ENCODE peak calls at places on chromosomes 4 and X, in four cellular contexts. O, K, T and X are unnamed samples.

GRCh38 chrX:997631-998137 is 214.8 kb downstream of the CRLF2 start:
- DNase-seq in T (no peak), K (no peak), O (peak), X (peak)

GRCh38 chrX:44036336-44036735 is 63.1 kb upstream of the NDP start:
- DNase-seq in O (no peak), K (no peak), T (peak), X (no peak)

GRCh38 chr4:105895324-105895608 is at the start of gene NPNT:
- DNase-seq in T (no peak), O (peak), K (no peak), X (peak)

GRCh38 chrX:142089193-142089592 is 115.9 kb downstream of the MAGEC2 start:
- DNase-seq in O (no peak), K (no peak), T (no peak), X (no peak)

GRCh38 chr4:33386761-33387160 is 2666.6 kb downstream of the PCDH7 start:
- DNase-seq in O (no peak), T (no peak), K (no peak), X (no peak)

GRCh38 chr4:102678107-102678506 is 82.7 kb downstream of the MANBA start:
- DNase-seq in K (no peak), O (no peak), T (no peak), X (no peak)

GRCh38 chr4:113232194-113232593 is 182.7 kb downstream of the ANK2 start:
- DNase-seq in K (peak), O (no peak), T (no peak), X (no peak)

GRCh38 chr4:178273168-178273567 is 830.9 kb upstream of the AGA start:
- DNase-seq in K (no peak), O (no peak), T (no peak), X (no peak)

GRCh38 chr4:88614058-88614457 is 21.8 kb downstream of the HERC3 start:
- DNase-seq in O (no peak), T (no peak), K (no peak), X (no peak)

DNA sequence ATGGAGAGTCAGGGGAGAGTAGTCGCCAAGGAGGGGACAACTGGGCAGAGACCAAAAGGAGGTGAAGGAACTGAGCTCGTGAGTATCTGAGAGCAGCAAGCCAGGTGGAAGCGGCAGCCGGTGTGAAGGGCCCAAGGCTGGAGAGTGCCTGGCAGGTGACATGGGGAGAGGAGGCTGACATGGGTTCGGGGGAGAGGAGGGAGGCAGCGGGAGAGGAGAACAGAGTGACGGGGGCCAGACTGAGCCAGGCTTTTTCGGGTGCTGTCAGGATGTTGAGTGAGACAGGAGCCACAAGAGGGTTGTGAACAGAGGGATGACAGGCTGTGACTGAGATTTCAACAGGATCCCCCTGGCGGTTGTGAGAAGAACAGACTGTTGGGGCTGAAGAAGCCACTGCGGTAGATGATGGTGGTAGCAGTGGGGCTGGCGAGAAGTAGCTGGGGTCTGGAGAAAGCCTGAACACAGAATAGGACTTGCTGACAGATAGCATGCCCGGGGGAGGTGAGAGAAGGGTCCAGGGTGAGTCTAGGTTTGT is 5.7 kb downstream of the ELK1 start:
- DNase-seq in K (no peak), O (peak), T (no peak), X (peak)
- TF ChIP-seq CTCF in K (peak), O (peak), T (peak), X (peak)

GRCh38 chr4:184550476-184550875 is 76.1 kb upstream of the IRF2 start:
- DNase-seq in K (no peak), O (no peak), T (no peak), X (no peak)
- TF ChIP-seq CTCF in K (no peak), O (no peak), T (no peak), X (no peak)

GRCh38 chrX:30635630-30636029 is 17.6 kb upstream of the GK start:
- DNase-seq in K (no peak), O (no peak), T (no peak), X (no peak)
- TF ChIP-seq CTCF in K (peak), O (peak), T (peak), X (peak)

GRCh38 chr4:3317011-3317655 is 24.3 kb downstream of the RGS12 start:
- DNase-seq in T (no peak), K (no peak), O (peak), X (no peak)

GRCh38 chr4:3317656-3318211 is 24.9 kb downstream of the RGS12 start:
- DNase-seq in O (peak), K (no peak), T (no peak), X (no peak)

GRCh38 chr4:3320361-3321023 is 27.7 kb downstream of the RGS12 start:
- DNase-seq in O (peak), K (no peak), T (no peak), X (no peak)

GRCh38 chr4:3316146-3316545 is 23.3 kb downstream of the RGS12 start:
- DNase-seq in T (no peak), O (peak), K (no peak), X (no peak)

DNA sequence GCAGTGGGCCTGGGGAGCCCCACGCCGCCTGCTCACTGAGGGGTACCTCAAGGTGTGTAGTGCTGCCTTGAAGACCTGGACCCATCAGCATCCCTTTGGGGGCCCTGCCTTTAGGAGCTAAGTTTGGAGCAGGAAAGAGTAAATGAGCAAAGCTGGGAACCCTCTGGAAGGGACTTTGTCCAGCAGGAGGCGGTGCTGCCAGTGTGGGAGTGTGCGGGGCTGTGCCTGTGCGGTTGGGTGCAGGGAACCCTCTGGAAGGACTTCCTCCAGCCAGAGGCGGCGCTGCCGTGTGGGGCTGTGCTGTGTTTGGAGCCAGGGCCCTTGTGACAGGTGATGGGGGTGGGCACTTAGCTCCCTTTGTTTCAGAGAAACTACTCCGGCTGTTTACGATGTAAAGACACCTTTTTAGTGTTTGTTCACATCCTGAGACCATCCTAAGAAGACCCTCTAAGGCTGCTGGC is 25.8 kb downstream of the RGS12 start:
- DNase-seq in O (peak), K (no peak), T (no peak), X (no peak)
- TF ChIP-seq CTCF in O (peak), K (no peak), T (no peak), X (peak)

GRCh38 chrX:11754958-11755645 is 2.9 kb upstream of the MSL3 start:
- DNase-seq in O (no peak), K (no peak), T (no peak), X (no peak)

GRCh38 chrX:11756354-11757318 is 1.4 kb upstream of the MSL3 start:
- DNase-seq in T (no peak), O (no peak), K (no peak), X (no peak)

GRCh38 chrX:11757397-11757728 is 674 bp upstream of the MSL3 start:
- DNase-seq in O (no peak), K (no peak), T (no peak), X (no peak)

GRCh38 chrX:11753668-11754067 is 4.4 kb upstream of the MSL3 start:
- DNase-seq in T (no peak), K (no peak), O (no peak), X (no peak)

DNA sequence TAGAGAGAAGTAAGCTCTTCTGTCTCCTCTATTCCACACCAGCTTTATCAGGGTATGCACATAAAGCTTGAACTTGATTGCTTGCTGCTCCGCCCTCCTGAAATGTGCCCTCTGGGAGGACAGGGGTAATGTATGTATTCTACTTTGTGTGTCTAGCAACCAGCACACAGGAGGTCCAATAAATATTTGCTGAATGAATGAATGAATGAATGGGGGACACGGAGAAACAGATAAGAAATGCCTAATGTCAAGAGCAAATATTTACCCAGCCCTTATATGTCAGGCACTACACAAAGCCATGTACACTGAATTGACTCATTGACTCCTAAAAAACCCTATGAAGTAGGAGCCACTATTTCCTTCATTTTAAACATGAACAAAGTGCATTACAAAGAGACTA is 2.3 kb upstream of the MSL3 start:
- DNase-seq in K (no peak), T (no peak), O (no peak), X (no peak)
- TF ChIP-seq CTCF in K (no peak), T (no peak), O (no peak), X (no peak)

GRCh38 chr4:144399927-144400326 is 246.0 kb upstream of the HHIP start:
- DNase-seq in O (no peak), K (peak), T (peak), X (no peak)

GRCh38 chr4:144403903-144404302 is 242.1 kb upstream of the HHIP start:
- DNase-seq in K (no peak), T (no peak), O (no peak), X (no peak)

GRCh38 chr4:144402999-144403398 is 243.0 kb upstream of the HHIP start:
- DNase-seq in T (no peak), O (no peak), K (no peak), X (no peak)

DNA sequence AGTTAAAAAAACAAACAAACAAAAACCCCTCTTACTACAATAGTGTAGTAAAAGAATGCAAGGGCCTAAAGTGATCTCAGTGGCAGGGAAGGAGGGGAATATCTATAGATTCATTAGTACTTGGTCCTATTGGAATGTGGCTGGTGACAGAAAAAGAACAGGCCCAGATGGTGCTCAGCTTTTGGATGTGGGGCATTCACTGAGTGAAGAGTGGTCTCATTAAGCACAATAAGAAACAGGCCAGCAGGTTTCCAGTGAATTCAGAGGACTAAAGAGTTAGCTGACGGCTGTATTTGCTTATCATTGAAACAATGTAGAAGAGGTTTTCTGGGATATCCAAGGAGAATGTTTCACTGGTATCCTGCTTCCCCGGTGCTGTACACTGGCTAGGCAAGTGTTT is 243.8 kb upstream of the HHIP start:
- DNase-seq in K (no peak), O (no peak), T (no peak), X (no peak)
- TF ChIP-seq CTCF in K (no peak), O (no peak), T (no peak), X (no peak)